ENCODE peak calls at places on chromosomes 5 and 9, in four cellular contexts. L, I, S and Q are unnamed samples.

GRCh38 chr9:113431181-113431580 is 20.6 kb downstream of the C9orf43 start:
- DNase-seq in L (no peak), I (no peak), S (no peak), Q (no peak)

GRCh38 chr5:149618581-149619248 is 37.4 kb downstream of the ARHGEF37 start:
- DNase-seq in L (peak; percentile 71), I (no peak), S (peak; percentile 62), Q (peak; percentile 43)

GRCh38 chr5:90899014-90899604 is 340.5 kb downstream of the ADGRV1 start:
- DNase-seq in L (no peak), I (no peak), S (no peak), Q (no peak)

GRCh38 chr5:179967489-179967888 is 59.8 kb upstream of the TBC1D9B start:
- DNase-seq in L (no peak), I (no peak), S (no peak), Q (no peak)

GRCh38 chr5:179113945-179114641 is 53.9 kb downstream of the ZNF354C start:
- DNase-seq in L (no peak), I (no peak), S (no peak), Q (no peak)

GRCh38 chr9:102445181-102445747 is 549.9 kb upstream of the CYLC2 start:
- DNase-seq in L (no peak), I (no peak), S (no peak), Q (no peak)

GRCh38 chr9:91428431-91428830 is 4.8 kb upstream of the NFIL3 start:
- DNase-seq in L (no peak), I (peak; percentile 63), S (no peak), Q (no peak)

GRCh38 chr5:11224788-11225187 is 463.8 kb upstream of the DAP start:
- DNase-seq in L (no peak), I (no peak), S (no peak), Q (no peak)

GRCh38 chr5:140391312-140391711 is 10.3 kb upstream of the ANKHD1 start:
- DNase-seq in L (no peak), I (peak; percentile 43), S (no peak), Q (no peak)

GRCh38 chr9:15505927-15506326 is 4.8 kb downstream of the PSIP1 start:
- DNase-seq in L (no peak), I (no peak), S (no peak), Q (no peak)

GRCh38 chr9:112212926-112213325 is 37.8 kb upstream of the SUSD1 start:
- DNase-seq in L (no peak), I (no peak), S (no peak), Q (no peak)

GRCh38 chr5:61277190-61277589 is 54.9 kb upstream of the ZSWIM6 start:
- DNase-seq in L (no peak), I (no peak), S (no peak), Q (no peak)

GRCh38 chr9:128550226-128550625 is 2.2 kb upstream of the SPTAN1 start:
- DNase-seq in L (no peak), I (no peak), S (no peak), Q (no peak)

GRCh38 chr5:59287884-59288283 is 605.6 kb downstream of the PDE4D start:
- DNase-seq in L (no peak), I (no peak), S (no peak), Q (no peak)

GRCh38 chr5:73234156-73234555 is 61.2 kb downstream of the TMEM174 start:
- DNase-seq in L (no peak), I (no peak), S (no peak), Q (no peak)

GRCh38 chr9:135410831-135411473 is 68.6 kb upstream of the PPP1R26 start:
- DNase-seq in L (no peak), I (no peak), S (no peak), Q (no peak)

GRCh38 chr9:129037767-129038098 is 1.3 kb downstream of the MIGA2 start:
- DNase-seq in L (no peak), I (no peak), S (no peak), Q (no peak)

GRCh38 chr9:3508078-3508431 is 17.7 kb downstream of the RFX3 start:
- DNase-seq in L (no peak), I (no peak), S (no peak), Q (no peak)

GRCh38 chr5:139635606-139636206 is 12.4 kb upstream of the CXXC5 start:
- DNase-seq in L (peak; percentile 84), I (no peak), S (no peak), Q (no peak)

GRCh38 chr5:166562246-166562645 is 1729.2 kb upstream of the WWC1 start:
- DNase-seq in L (no peak), I (peak; percentile 8), S (no peak), Q (no peak)

GRCh38 chr5:94618029-94618492 is 343 bp downstream of the KIAA0825 start:
- DNase-seq in L (peak; percentile 58), I (no peak), S (no peak), Q (peak; percentile 1)

GRCh38 chr5:172523146-172523745 is 68.9 kb upstream of the SH3PXD2B start:
- DNase-seq in L (no peak), I (no peak), S (no peak), Q (no peak)

GRCh38 chr9:121576281-121577075 is 75.0 kb upstream of the DAB2IP start:
- DNase-seq in L (no peak), I (no peak), S (no peak), Q (no peak)

GRCh38 chr5:132227485-132228240 is at the start of gene P4HA2:
- DNase-seq in L (peak; percentile 91), I (peak; percentile 8), S (no peak), Q (peak; percentile 86)

GRCh38 chr9:93574900-93575705 is 1.3 kb upstream of the PHF2 start:
- DNase-seq in L (no peak), I (no peak), S (no peak), Q (no peak)

GRCh38 chr5:175517824-175518450 is 39.6 kb downstream of the SFXN1 start:
- DNase-seq in L (peak; percentile 80), I (no peak), S (no peak), Q (no peak)

GRCh38 chr9:131304676-131305366 is 15.3 kb downstream of the PLPP7 start:
- DNase-seq in L (no peak), I (no peak), S (no peak), Q (no peak)

GRCh38 chr5:146009020-146009419 is 72.6 kb downstream of the SH3RF2 start:
- DNase-seq in L (no peak), I (no peak), S (no peak), Q (no peak)

GRCh38 chr9:16499866-16500265 is 370.6 kb downstream of the BNC2 start:
- DNase-seq in L (no peak), I (no peak), S (no peak), Q (no peak)

GRCh38 chr5:132777209-132778069 is at the start of gene SEPTIN8:
- DNase-seq in L (peak; percentile 77), I (no peak), S (no peak), Q (peak; percentile 80)

GRCh38 chr9:131666029-131666428 is 73.8 kb downstream of the RAPGEF1 start:
- DNase-seq in L (no peak), I (no peak), S (no peak), Q (no peak)

GRCh38 chr9:91795500-91796241 is 154.4 kb downstream of the ROR2 start:
- DNase-seq in L (no peak), I (no peak), S (no peak), Q (no peak)

GRCh38 chr9:121550569-121551512 is 51.2 kb upstream of the GGTA1 start:
- DNase-seq in L (peak; percentile 83), I (peak; percentile 36), S (no peak), Q (peak; percentile 75)

DNA sequence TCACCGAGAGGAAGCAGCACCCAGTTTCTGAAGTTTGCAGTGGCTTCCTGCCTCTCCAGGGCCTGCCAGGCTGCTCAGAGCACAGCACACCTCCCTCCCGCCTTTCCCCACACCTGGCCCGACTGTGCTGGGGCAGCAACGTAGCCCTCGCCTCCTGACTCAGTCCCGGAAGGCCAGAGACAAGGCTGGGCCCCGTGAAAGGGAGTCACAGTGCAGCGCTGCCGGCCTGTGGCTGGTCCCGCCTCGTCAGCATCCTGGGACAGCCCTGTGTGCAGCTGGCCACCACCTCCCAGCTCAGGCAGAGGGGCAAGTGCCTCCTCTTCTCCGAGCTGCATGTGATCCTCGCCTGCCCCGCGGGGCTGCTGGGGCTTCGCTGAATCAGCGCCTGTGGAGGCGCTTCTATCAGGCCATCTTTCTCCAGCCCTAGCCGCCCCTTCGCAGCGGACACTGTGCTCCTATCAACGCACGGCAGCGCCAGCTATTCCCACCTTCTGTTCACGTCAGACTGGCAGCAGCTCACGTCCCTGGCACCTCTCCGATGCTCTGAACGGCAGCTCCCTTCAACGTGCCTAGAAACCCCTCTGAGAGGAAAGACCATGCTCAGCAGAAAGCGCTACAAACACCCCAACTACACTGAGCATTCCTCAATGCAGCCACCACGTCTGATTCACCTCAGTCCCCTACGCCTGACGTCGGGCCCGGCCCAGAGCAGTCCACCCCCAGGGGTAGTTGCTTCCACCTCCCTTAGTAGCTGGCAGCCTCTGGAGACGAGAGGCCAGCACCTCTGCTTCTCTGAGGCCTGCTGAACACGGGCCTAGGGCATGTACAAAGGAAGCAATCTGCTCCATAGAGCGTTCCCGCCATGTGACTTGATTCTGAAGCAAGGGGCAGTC is 78.8 kb downstream of the GPR21 start:
- DNase-seq in L (no peak), I (no peak), S (no peak), Q (peak; percentile 33)
- TF ChIP-seq POLR2AphosphoS5 in L (no peak), I (no peak), S (no peak), Q (peak; percentile 23)

DNA sequence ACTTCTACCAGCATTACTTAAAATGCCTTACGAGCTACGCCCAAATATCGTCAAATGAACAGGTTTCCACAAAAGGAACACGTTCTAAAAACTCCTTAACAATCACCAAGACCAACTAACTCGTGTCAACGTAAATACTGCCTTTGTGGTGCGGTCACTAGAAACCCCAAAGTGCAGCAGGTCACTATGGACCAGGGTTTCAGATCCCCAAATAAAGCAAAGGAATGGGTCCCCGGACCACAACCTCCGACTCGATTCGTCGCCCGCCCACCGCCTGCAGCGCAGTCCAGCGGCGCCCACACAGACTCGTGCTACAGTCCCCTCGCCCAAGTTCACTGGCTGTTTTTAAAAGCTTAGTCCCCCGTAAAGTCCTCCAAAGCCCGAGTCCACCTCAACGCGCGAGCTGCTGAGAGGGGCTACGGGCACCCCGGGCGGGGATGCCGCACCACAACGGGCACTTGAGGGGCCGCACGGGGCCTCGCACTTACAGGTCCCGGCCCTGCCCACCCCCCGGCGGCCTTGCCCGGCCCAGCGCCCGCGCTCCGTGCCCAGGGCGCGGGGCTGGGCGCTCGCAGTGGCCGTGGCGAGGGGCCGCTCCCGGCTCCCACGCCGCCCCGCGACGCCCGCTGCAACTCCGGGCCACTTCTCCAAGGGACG is 1.1 kb downstream of the NFIB start:
- DNase-seq in L (peak; percentile 13), I (no peak), S (no peak), Q (no peak)
- TF ChIP-seq SPI1 in L (no peak), I (no peak), S (no peak), Q (no peak)

DNA sequence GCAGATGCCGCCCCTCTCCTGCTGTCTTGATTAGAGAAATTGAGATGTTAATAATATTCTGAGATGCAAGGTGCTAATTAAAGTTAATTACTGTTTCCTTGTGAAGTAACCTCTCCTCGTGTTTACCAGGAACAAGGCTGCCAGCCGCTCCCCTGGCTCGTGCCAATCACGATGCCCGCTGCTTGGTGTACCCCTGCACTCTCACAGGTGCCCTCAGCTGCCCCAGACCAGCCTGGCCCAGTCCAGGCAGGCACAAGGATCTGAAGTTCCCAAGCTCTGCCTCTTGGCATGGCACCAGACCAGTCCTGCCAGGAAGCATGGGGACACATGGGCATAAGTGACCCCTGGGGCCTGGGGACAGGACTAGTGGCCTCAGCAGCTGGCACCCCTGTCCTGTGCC is 36.4 kb downstream of the PCDH1 start:
- DNase-seq in L (no peak), I (no peak), S (no peak), Q (no peak)
- TF ChIP-seq POLR2AphosphoS5 in L (no peak), I (no peak), S (no peak), Q (no peak)

DNA sequence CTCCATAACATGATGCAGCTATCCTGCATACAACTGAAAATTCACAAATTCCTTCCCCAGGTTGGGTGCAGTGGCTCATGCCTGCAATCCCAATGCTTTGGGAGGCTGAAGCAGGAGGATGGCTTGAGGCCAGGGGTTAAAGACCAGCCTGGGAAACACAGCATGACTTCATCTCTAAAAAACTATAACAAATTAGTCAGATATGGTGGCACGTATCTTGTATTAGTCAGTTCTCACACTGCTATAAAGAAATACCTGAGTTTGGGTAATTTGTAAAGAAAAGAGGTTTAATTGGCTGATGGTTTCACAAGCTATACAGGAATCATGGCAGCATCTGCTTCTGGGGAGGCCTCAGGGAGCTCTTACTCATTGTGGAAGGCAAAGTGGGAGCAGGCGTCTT is 56.4 kb upstream of the DAPK1 start:
- DNase-seq in L (no peak), I (no peak), S (no peak), Q (no peak)
- TF ChIP-seq SPI1 in L (no peak), I (no peak), S (no peak), Q (no peak)